ENCODE peak calls at places on chromosome 13, in four cellular contexts. E is K562, D is AG08396, N is AG20443. H is an unnamed sample.

GRCh38 chr13:72565893-72566292 is 161.5 kb downstream of the MZT1 start:
- DNase-seq in E (peak; percentile 0), D (no peak), N (no peak), H (peak; percentile 53)

GRCh38 chr13:87777395-87777794 is 106.2 kb downstream of the SLITRK5 start:
- DNase-seq in E (no peak), D (no peak), N (no peak), H (peak; percentile 39)

GRCh38 chr13:101474419-101474957 is 22.0 kb downstream of the ITGBL1 start:
- DNase-seq in E (no peak), D (peak; percentile 13), N (no peak), H (no peak)

GRCh38 chr13:113558461-113558860 is 26.1 kb upstream of the TFDP1 start:
- DNase-seq in E (no peak), D (no peak), N (no peak), H (no peak)

GRCh38 chr13:82681535-82681934 is 1200.7 kb downstream of the SLITRK1 start:
- DNase-seq in E (no peak), D (no peak), N (no peak), H (no peak)

GRCh38 chr13:106197506-106197905 is 338.0 kb downstream of the EFNB2 start:
- DNase-seq in E (no peak), D (no peak), N (no peak), H (no peak)

GRCh38 chr13:112444001-112444311 is 67.8 kb downstream of the SPACA7 start:
- DNase-seq in E (peak; percentile 65), D (peak; percentile 88), N (peak; percentile 89), H (peak; percentile 66)

GRCh38 chr13:51222510-51223283 is 499 bp downstream of the FAM124A start:
- DNase-seq in E (no peak), D (no peak), N (no peak), H (peak; percentile 26)

GRCh38 chr13:79450110-79450509 is 30.8 kb upstream of the NDFIP2 start:
- DNase-seq in E (no peak), D (no peak), N (no peak), H (no peak)

GRCh38 chr13:42876270-42876714 is 94.9 kb downstream of the FAM216B start:
- DNase-seq in E (no peak), D (no peak), N (no peak), H (no peak)